ENCODE peak calls at places on chromosome 10, in five cellular contexts. One of them, this sample, is unnamed.
A peak's percentile ranks its signal among the peaks of the same experiment; 100 is the strongest.

GRCh38 chr10:96089670-96090462 is 40.2 kb upstream of the ZNF518A start:
- DNase-seq in H1: peak; percentile 67
- DNase-seq in heart right ventricle: peak; percentile 94
- DNase-seq in SK-N-SH: peak; percentile 89
- DNase-seq in psoas muscle: peak; percentile 96
- DNase-seq in this sample: peak; percentile 88

GRCh38 chr10:78173360-78174020 is 139.8 kb downstream of the RPS24 start:
- DNase-seq in H1: no peak
- DNase-seq in heart right ventricle: no peak
- DNase-seq in SK-N-SH: no peak
- DNase-seq in psoas muscle: no peak
- DNase-seq in this sample: no peak

GRCh38 chr10:129841071-129841470 is 123.0 kb downstream of the EBF3 start:
- DNase-seq in H1: no peak
- DNase-seq in heart right ventricle: no peak
- DNase-seq in SK-N-SH: no peak
- DNase-seq in psoas muscle: no peak
- DNase-seq in this sample: no peak

GRCh38 chr10:66778351-66778750 is 147.5 kb upstream of the LRRTM3 start:
- DNase-seq in H1: no peak
- DNase-seq in heart right ventricle: no peak
- DNase-seq in SK-N-SH: no peak
- DNase-seq in psoas muscle: no peak
- DNase-seq in this sample: no peak

GRCh38 chr10:113169853-113170455 is 219.9 kb downstream of the TCF7L2 start:
- DNase-seq in H1: no peak
- DNase-seq in heart right ventricle: no peak
- DNase-seq in SK-N-SH: no peak
- DNase-seq in psoas muscle: no peak
- DNase-seq in this sample: no peak

GRCh38 chr10:125592897-125593296 is 90.1 kb downstream of the TEX36 start:
- DNase-seq in H1: no peak
- DNase-seq in heart right ventricle: no peak
- DNase-seq in SK-N-SH: no peak
- DNase-seq in psoas muscle: no peak
- DNase-seq in this sample: no peak

GRCh38 chr10:13018171-13018570 is 16.7 kb upstream of the CCDC3 start:
- DNase-seq in H1: no peak
- DNase-seq in heart right ventricle: no peak
- DNase-seq in SK-N-SH: no peak
- DNase-seq in psoas muscle: no peak
- DNase-seq in this sample: no peak

GRCh38 chr10:9825491-9826018 is 1192.1 kb upstream of the CELF2 start:
- DNase-seq in H1: no peak
- DNase-seq in heart right ventricle: no peak
- DNase-seq in SK-N-SH: no peak
- DNase-seq in psoas muscle: no peak
- DNase-seq in this sample: no peak

GRCh38 chr10:102769375-102770107 is 25.8 kb downstream of the WBP1L start:
- DNase-seq in H1: no peak
- DNase-seq in heart right ventricle: no peak
- DNase-seq in SK-N-SH: no peak
- DNase-seq in psoas muscle: no peak
- DNase-seq in this sample: no peak

GRCh38 chr10:116744163-116744788 is 1.9 kb upstream of the HSPA12A start:
- DNase-seq in H1: no peak
- DNase-seq in heart right ventricle: no peak
- DNase-seq in SK-N-SH: no peak
- DNase-seq in psoas muscle: no peak
- DNase-seq in this sample: no peak

GRCh38 chr10:101188942-101189341 is 40.3 kb downstream of the LBX1 start:
- DNase-seq in H1: no peak
- DNase-seq in heart right ventricle: no peak
- DNase-seq in SK-N-SH: no peak
- DNase-seq in psoas muscle: no peak
- DNase-seq in this sample: no peak

GRCh38 chr10:104043185-104043830 is 42.4 kb downstream of the COL17A1 start:
- DNase-seq in H1: no peak
- DNase-seq in heart right ventricle: no peak
- DNase-seq in SK-N-SH: no peak
- DNase-seq in psoas muscle: no peak
- DNase-seq in this sample: peak; percentile 77

GRCh38 chr10:47381427-47382379 is 2.4 kb downstream of the ZNF488 start:
- DNase-seq in H1: peak; percentile 39
- DNase-seq in heart right ventricle: no peak
- DNase-seq in SK-N-SH: peak; percentile 7
- DNase-seq in psoas muscle: no peak
- DNase-seq in this sample: peak; percentile 6

GRCh38 chr10:59864141-59864962 is 42.0 kb downstream of the CCDC6 start:
- DNase-seq in H1: no peak
- DNase-seq in heart right ventricle: no peak
- DNase-seq in SK-N-SH: no peak
- DNase-seq in psoas muscle: no peak
- DNase-seq in this sample: no peak

GRCh38 chr10:93413252-93413689 is 68.9 kb downstream of the MYOF start:
- DNase-seq in H1: no peak
- DNase-seq in heart right ventricle: no peak
- DNase-seq in SK-N-SH: no peak
- DNase-seq in psoas muscle: no peak
- DNase-seq in this sample: no peak

GRCh38 chr10:111360260-111360925 is 283.6 kb downstream of the ADRA2A start:
- DNase-seq in H1: peak; percentile 55
- DNase-seq in heart right ventricle: peak; percentile 10
- DNase-seq in SK-N-SH: peak; percentile 45
- DNase-seq in psoas muscle: peak; percentile 13
- DNase-seq in this sample: no peak

GRCh38 chr10:75977146-75977545 is 545.7 kb downstream of the LRMDA start:
- DNase-seq in H1: no peak
- DNase-seq in heart right ventricle: no peak
- DNase-seq in SK-N-SH: no peak
- DNase-seq in psoas muscle: no peak
- DNase-seq in this sample: no peak

GRCh38 chr10:69845574-69846251 is 44.0 kb downstream of the COL13A1 start:
- DNase-seq in H1: no peak
- DNase-seq in heart right ventricle: peak; percentile 49
- DNase-seq in SK-N-SH: peak; percentile 76
- DNase-seq in psoas muscle: peak; percentile 70
- DNase-seq in this sample: no peak

GRCh38 chr10:14478639-14479038 is 147.9 kb upstream of the FRMD4A start:
- DNase-seq in H1: no peak
- DNase-seq in heart right ventricle: peak; percentile 68
- DNase-seq in SK-N-SH: peak; percentile 65
- DNase-seq in psoas muscle: peak; percentile 67
- DNase-seq in this sample: peak; percentile 43
- TF ChIP-seq CTCF in H1: peak; percentile 82
- TF ChIP-seq CTCF in heart right ventricle: peak; percentile 68
- TF ChIP-seq CTCF in SK-N-SH: peak; percentile 74
- TF ChIP-seq CTCF in psoas muscle: peak; percentile 40
- TF ChIP-seq CTCF in this sample: no peak

GRCh38 chr10:114402233-114402632 is 2.1 kb downstream of the AFAP1L2 start:
- DNase-seq in H1: no peak
- DNase-seq in heart right ventricle: no peak
- DNase-seq in SK-N-SH: no peak
- DNase-seq in psoas muscle: no peak
- DNase-seq in this sample: no peak

GRCh38 chr10:114404171-114405010 is at the start of gene AFAP1L2:
- DNase-seq in H1: peak; percentile 77
- DNase-seq in heart right ventricle: no peak
- DNase-seq in SK-N-SH: peak; percentile 84
- DNase-seq in psoas muscle: peak; percentile 32
- DNase-seq in this sample: no peak

GRCh38 chr10:114403545-114404161 is 649 bp downstream of the AFAP1L2 start:
- DNase-seq in H1: peak; percentile 80
- DNase-seq in heart right ventricle: no peak
- DNase-seq in SK-N-SH: peak; percentile 59
- DNase-seq in psoas muscle: peak; percentile 29
- DNase-seq in this sample: no peak

GRCh38 chr10:114401195-114401741 is 3.0 kb downstream of the AFAP1L2 start:
- DNase-seq in H1: no peak
- DNase-seq in heart right ventricle: peak; percentile 73
- DNase-seq in SK-N-SH: no peak
- DNase-seq in psoas muscle: peak; percentile 76
- DNase-seq in this sample: peak; percentile 90

DNA sequence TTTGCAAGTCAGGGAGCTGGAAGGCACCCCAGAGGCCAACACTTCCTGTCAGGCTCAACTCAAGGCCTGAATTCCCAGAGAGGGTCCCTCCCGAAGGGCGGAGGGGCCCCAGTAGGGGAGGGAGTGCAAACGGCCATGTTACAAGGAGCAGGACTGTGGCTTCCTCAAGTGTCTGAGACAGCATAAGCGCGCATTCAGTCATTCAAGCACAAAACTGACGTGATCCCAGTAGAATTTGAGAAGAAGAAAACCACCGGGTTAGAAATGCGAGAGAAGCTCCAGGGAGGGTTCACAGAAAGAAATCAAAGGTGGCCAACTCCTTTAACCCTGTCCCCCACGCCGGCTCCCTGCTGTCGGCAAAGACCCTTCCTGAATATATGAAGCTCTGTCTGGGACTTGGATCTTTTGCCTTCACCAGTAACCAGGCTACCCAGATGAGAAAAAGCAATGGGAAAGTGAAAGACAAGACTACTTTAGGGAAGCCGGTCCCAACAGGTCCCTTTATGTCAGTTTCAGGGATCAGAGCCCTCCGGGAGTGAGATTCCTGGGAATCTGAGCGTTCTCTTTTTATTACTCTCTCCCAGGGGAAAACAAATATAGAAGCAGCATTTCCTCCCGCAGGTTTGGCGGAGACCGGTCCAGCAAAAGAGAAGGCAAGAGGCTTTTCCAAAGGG is 1.3 kb downstream of the AFAP1L2 start:
- DNase-seq in H1: no peak
- DNase-seq in heart right ventricle: no peak
- DNase-seq in SK-N-SH: no peak
- DNase-seq in psoas muscle: no peak
- DNase-seq in this sample: no peak
- H3K4me3 ChIP-seq in H1: peak overlapping the region; percentile 68
- H3K4me3 ChIP-seq in heart right ventricle: peak overlapping the region; percentile 54
- H3K4me3 ChIP-seq in SK-N-SH: no peak overlapping the region
- H3K4me3 ChIP-seq in psoas muscle: peak overlapping the region; percentile 69
- H3K4me3 ChIP-seq in this sample: peak overlapping the region; percentile 52

GRCh38 chr10:29635711-29636144 is 957 bp upstream of the SVIL start:
- DNase-seq in H1: no peak
- DNase-seq in heart right ventricle: no peak
- DNase-seq in SK-N-SH: no peak
- DNase-seq in psoas muscle: no peak
- DNase-seq in this sample: no peak
- TF ChIP-seq CTCF in H1: no peak
- TF ChIP-seq CTCF in heart right ventricle: no peak
- TF ChIP-seq CTCF in SK-N-SH: no peak
- TF ChIP-seq CTCF in psoas muscle: no peak
- TF ChIP-seq CTCF in this sample: no peak

DNA sequence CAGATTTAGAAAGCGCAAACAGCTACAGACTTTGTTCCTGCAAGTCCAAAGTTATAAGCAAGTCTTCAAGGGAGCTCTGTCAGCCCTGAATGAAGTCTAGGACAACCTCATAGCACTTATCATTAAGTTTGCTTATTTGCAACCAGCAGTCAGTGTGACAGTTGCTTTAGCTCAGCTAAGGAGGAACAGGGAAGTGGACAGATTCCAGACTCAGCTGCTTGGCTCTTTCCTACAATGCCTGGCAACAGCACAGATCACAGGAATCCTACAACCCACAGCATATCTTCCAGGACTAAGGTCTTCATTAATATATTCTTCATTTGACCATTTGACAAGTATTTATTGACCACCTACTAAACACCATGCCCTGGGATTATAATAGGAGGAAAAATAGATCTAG is 17.5 kb upstream of the KIF5B start:
- DNase-seq in H1: no peak
- DNase-seq in heart right ventricle: no peak
- DNase-seq in SK-N-SH: no peak
- DNase-seq in psoas muscle: no peak
- DNase-seq in this sample: no peak
- H3K4me3 ChIP-seq in H1: no peak overlapping the region
- H3K4me3 ChIP-seq in heart right ventricle: no peak overlapping the region
- H3K4me3 ChIP-seq in SK-N-SH: no peak overlapping the region
- H3K4me3 ChIP-seq in psoas muscle: no peak overlapping the region
- H3K4me3 ChIP-seq in this sample: no peak overlapping the region

GRCh38 chr10:14758451-14758850 is 16.2 kb downstream of the FAM107B start:
- DNase-seq in H1: no peak
- DNase-seq in heart right ventricle: no peak
- DNase-seq in SK-N-SH: no peak
- DNase-seq in psoas muscle: no peak
- DNase-seq in this sample: no peak

GRCh38 chr10:14757394-14757793 is 17.3 kb downstream of the FAM107B start:
- DNase-seq in H1: no peak
- DNase-seq in heart right ventricle: no peak
- DNase-seq in SK-N-SH: no peak
- DNase-seq in psoas muscle: no peak
- DNase-seq in this sample: no peak

GRCh38 chr10:14757996-14758395 is 16.7 kb downstream of the FAM107B start:
- DNase-seq in H1: no peak
- DNase-seq in heart right ventricle: no peak
- DNase-seq in SK-N-SH: no peak
- DNase-seq in psoas muscle: no peak
- DNase-seq in this sample: no peak

GRCh38 chr10:14761372-14761771 is 13.3 kb downstream of the FAM107B start:
- DNase-seq in H1: no peak
- DNase-seq in heart right ventricle: no peak
- DNase-seq in SK-N-SH: no peak
- DNase-seq in psoas muscle: no peak
- DNase-seq in this sample: no peak

GRCh38 chr10:14758994-14759664 is 15.6 kb downstream of the FAM107B start:
- DNase-seq in H1: no peak
- DNase-seq in heart right ventricle: no peak
- DNase-seq in SK-N-SH: peak; percentile 27
- DNase-seq in psoas muscle: no peak
- DNase-seq in this sample: no peak
- TF ChIP-seq CTCF in H1: peak; percentile 5
- TF ChIP-seq CTCF in heart right ventricle: no peak
- TF ChIP-seq CTCF in SK-N-SH: no peak
- TF ChIP-seq CTCF in psoas muscle: no peak
- TF ChIP-seq CTCF in this sample: no peak

GRCh38 chr10:132690401-132690800 is 95.5 kb downstream of the NKX6-2 start:
- DNase-seq in H1: no peak
- DNase-seq in heart right ventricle: no peak
- DNase-seq in SK-N-SH: no peak
- DNase-seq in psoas muscle: no peak
- DNase-seq in this sample: no peak
- H3K4me3 ChIP-seq in H1: no peak overlapping the region
- H3K4me3 ChIP-seq in heart right ventricle: no peak overlapping the region
- H3K4me3 ChIP-seq in SK-N-SH: no peak overlapping the region
- H3K4me3 ChIP-seq in psoas muscle: no peak overlapping the region
- H3K4me3 ChIP-seq in this sample: no peak overlapping the region

GRCh38 chr10:44306762-44307161 is 78.1 kb downstream of the CXCL12 start:
- DNase-seq in H1: no peak
- DNase-seq in heart right ventricle: no peak
- DNase-seq in SK-N-SH: no peak
- DNase-seq in psoas muscle: no peak
- DNase-seq in this sample: no peak
- TF ChIP-seq CTCF in H1: peak; percentile 40
- TF ChIP-seq CTCF in heart right ventricle: no peak
- TF ChIP-seq CTCF in SK-N-SH: peak; percentile 43
- TF ChIP-seq CTCF in psoas muscle: peak; percentile 31
- TF ChIP-seq CTCF in this sample: no peak

GRCh38 chr10:23442936-23443335 is 4.1 kb downstream of the OTUD1 start:
- DNase-seq in H1: no peak
- DNase-seq in heart right ventricle: no peak
- DNase-seq in SK-N-SH: no peak
- DNase-seq in psoas muscle: no peak
- DNase-seq in this sample: no peak
- H3K4me3 ChIP-seq in H1: no peak overlapping the region
- H3K4me3 ChIP-seq in heart right ventricle: peak overlapping the region; percentile 98
- H3K4me3 ChIP-seq in SK-N-SH: peak overlapping the region; percentile 9
- H3K4me3 ChIP-seq in psoas muscle: peak overlapping the region; percentile 95
- H3K4me3 ChIP-seq in this sample: no peak overlapping the region

This sample was measured in lower leg skin.